ENCODE peak calls at places on chromosome 13, in eight cellular contexts. F is cardiac fibroblast, O is astrocyte of the cerebellum, L is AG10803, G is ovary, U is left lung, K is fibroblast of the aortic adventitia, Z is GM06990. D is an unnamed sample.

GRCh38 chr13:110523180-110523579 is 38.3 kb downstream of the RAB20 start:
- DNase-seq in Z (no peak), U (no peak), F (no peak), O (no peak), L (no peak), K (no peak), G (no peak), D (no peak)

GRCh38 chr13:83880275-83881027 is 1.8 kb downstream of the SLITRK1 start:
- DNase-seq in Z (no peak), O (no peak), K (no peak), L (no peak), U (no peak), G (no peak), F (no peak), D (no peak)

GRCh38 chr13:99980201-99981114 is 1.1 kb upstream of the ZIC2 start:
- DNase-seq in Z (peak; percentile 67), O (no peak), U (peak; percentile 60), K (peak; percentile 29), L (peak; percentile 60), G (peak; percentile 34), F (peak; percentile 66), D (peak; percentile 79)

GRCh38 chr13:78319101-78319627 is 284.2 kb downstream of the POU4F1 start:
- DNase-seq in O (no peak), U (no peak), F (no peak), Z (no peak), L (no peak), G (no peak), K (no peak), D (no peak)

GRCh38 chr13:110338441-110339101 is 31.5 kb downstream of the COL4A2 start:
- DNase-seq in K (peak; percentile 79), Z (no peak), L (peak; percentile 81), G (peak; percentile 49), U (no peak), O (peak; percentile 70), F (peak; percentile 96), D (no peak)

GRCh38 chr13:23792680-23793079 is 96.5 kb downstream of the MIPEP start:
- DNase-seq in L (no peak), K (no peak), O (no peak), Z (no peak), U (no peak), F (no peak), G (no peak), D (no peak)

GRCh38 chr13:47603365-47603764 is 397.7 kb downstream of the SUCLA2 start:
- DNase-seq in G (no peak), F (no peak), Z (no peak), L (no peak), K (no peak), U (no peak), O (no peak), D (no peak)

GRCh38 chr13:33069365-33069764 is 53.1 kb downstream of the KL start:
- DNase-seq in L (no peak), F (no peak), Z (no peak), O (no peak), K (no peak), G (no peak), U (no peak), D (peak; percentile 48)

GRCh38 chr13:25992076-25992475 is 59.7 kb downstream of the SHISA2 start:
- DNase-seq in F (no peak), O (no peak), L (no peak), G (no peak), Z (no peak), U (no peak), K (no peak), D (no peak)

GRCh38 chr13:111902726-111903125 is 164.2 kb upstream of the SOX1 start:
- DNase-seq in Z (no peak), F (no peak), U (no peak), L (no peak), G (no peak), K (no peak), O (no peak), D (no peak)

GRCh38 chr13:59458908-59459579 is 704.7 kb downstream of the DIAPH3 start:
- DNase-seq in L (peak; percentile 33), O (peak; percentile 44), U (no peak), G (no peak), K (peak; percentile 20), Z (no peak), F (peak; percentile 87), D (no peak)

GRCh38 chr13:74751739-74752138 is 617.5 kb upstream of the KLF12 start:
- DNase-seq in O (no peak), L (no peak), G (no peak), F (no peak), Z (no peak), U (no peak), K (no peak), D (no peak)

GRCh38 chr13:101949681-101950080 is 452.2 kb downstream of the FGF14 start:
- DNase-seq in U (no peak), K (no peak), Z (no peak), L (no peak), G (no peak), F (no peak), O (no peak), D (no peak)

GRCh38 chr13:68291595-68291994 is 1061.5 kb upstream of the PCDH9 start:
- DNase-seq in K (no peak), F (no peak), G (no peak), L (no peak), O (no peak), U (no peak), Z (no peak), D (no peak)

GRCh38 chr13:34833562-34834182 is 108.4 kb upstream of the NBEA start:
- DNase-seq in G (no peak), U (no peak), F (no peak), L (peak; percentile 20), O (no peak), K (no peak), Z (no peak), D (peak; percentile 2)

GRCh38 chr13:32911506-32911905 is 104.7 kb upstream of the KL start:
- DNase-seq in L (peak; percentile 57), K (peak; percentile 26), U (no peak), Z (no peak), G (no peak), O (no peak), F (peak; percentile 50), D (peak; percentile 69)

GRCh38 chr13:23966221-23966690 is 69.0 kb upstream of the C1QTNF9B start:
- DNase-seq in L (no peak), G (no peak), Z (no peak), K (no peak), O (no peak), U (no peak), F (no peak), D (no peak)

GRCh38 chr13:36981156-36981743 is 17.9 kb downstream of the ALG5 start:
- DNase-seq in Z (no peak), G (no peak), O (peak; percentile 44), F (peak; percentile 80), U (no peak), K (peak; percentile 81), L (peak; percentile 68), D (peak; percentile 39)
- TF ChIP-seq CTCF in Z (peak; percentile 36), G (no peak), O (no peak), F (peak; percentile 24), U (no peak), K (peak; percentile 46), L (peak; percentile 68), D (peak; percentile 20)

GRCh38 chr13:73722120-73722519 is 412.1 kb downstream of the KLF12 start:
- DNase-seq in U (no peak), O (peak; percentile 42), Z (no peak), G (no peak), K (peak; percentile 34), F (peak; percentile 41), L (peak; percentile 36), D (peak; percentile 60)
- TF ChIP-seq CTCF in U (no peak), O (peak; percentile 53), Z (no peak), G (no peak), K (peak; percentile 36), F (peak; percentile 42), L (peak; percentile 56), D (peak; percentile 3)

GRCh38 chr13:50618206-50618605 is 225.3 kb downstream of the DLEU7 start:
- DNase-seq in U (no peak), G (no peak), O (no peak), Z (no peak), K (no peak), L (no peak), F (no peak), D (no peak)

GRCh38 chr13:50613356-50613831 is 230.1 kb downstream of the DLEU7 start:
- DNase-seq in L (peak; percentile 34), O (no peak), Z (no peak), K (peak; percentile 82), F (peak; percentile 33), U (no peak), G (no peak), D (no peak)

GRCh38 chr13:50617134-50617721 is 226.3 kb downstream of the DLEU7 start:
- DNase-seq in L (peak; percentile 94), O (peak; percentile 35), U (no peak), Z (no peak), F (peak; percentile 72), G (no peak), K (peak; percentile 95), D (no peak)

GRCh38 chr13:50615234-50615633 is 228.3 kb downstream of the DLEU7 start:
- DNase-seq in K (no peak), L (no peak), U (no peak), F (no peak), G (no peak), O (no peak), Z (no peak), D (no peak)

DNA sequence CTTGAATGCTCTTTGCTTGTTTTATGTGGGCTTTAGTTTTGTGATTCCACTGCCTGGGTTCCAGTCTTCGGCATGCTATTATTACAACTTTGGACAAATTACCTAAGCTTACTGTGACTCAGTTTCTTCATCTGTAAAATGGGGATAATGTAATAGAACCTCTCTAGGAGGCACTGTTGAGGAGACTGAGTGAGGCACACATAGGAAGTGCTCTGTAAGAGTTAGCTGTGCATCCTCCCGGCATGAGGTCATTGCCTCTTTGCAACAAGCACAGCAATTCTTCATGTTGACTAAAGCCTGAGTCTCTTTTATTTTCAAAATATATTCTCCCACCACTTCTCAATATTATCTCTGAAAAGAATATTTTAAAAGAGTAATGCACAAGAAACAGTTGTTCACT is 227.4 kb downstream of the DLEU7 start:
- DNase-seq in K (peak; percentile 60), G (no peak), U (no peak), L (peak; percentile 70), F (peak; percentile 26), Z (no peak), O (no peak), D (no peak)
- TF ChIP-seq CTCF in K (no peak), G (no peak), U (no peak), L (no peak), F (no peak), Z (no peak), O (no peak), D (no peak)

GRCh38 chr13:94967183-94968039 is 255.1 kb upstream of the SOX21 start:
- DNase-seq in K (peak; percentile 8), G (no peak), U (no peak), O (no peak), Z (peak; percentile 24), F (peak; percentile 6), L (no peak), D (peak; percentile 5)

GRCh38 chr13:94966380-94966779 is 254.0 kb upstream of the SOX21 start:
- DNase-seq in G (no peak), F (no peak), K (no peak), O (no peak), U (no peak), Z (no peak), L (no peak), D (no peak)

GRCh38 chr13:94968757-94969086 is 256.4 kb upstream of the SOX21 start:
- DNase-seq in O (no peak), G (no peak), L (no peak), Z (no peak), F (no peak), K (peak; percentile 4), U (no peak), D (no peak)

GRCh38 chr13:94972262-94972661 is 259.9 kb upstream of the SOX21 start:
- DNase-seq in K (no peak), Z (no peak), O (no peak), F (no peak), U (no peak), L (no peak), G (no peak), D (no peak)

GRCh38 chr13:94968040-94968756 is 255.9 kb upstream of the SOX21 start:
- DNase-seq in K (no peak), U (no peak), L (no peak), F (peak; percentile 14), O (no peak), G (no peak), Z (peak; percentile 4), D (no peak)
- TF ChIP-seq CTCF in K (no peak), U (no peak), L (no peak), F (no peak), O (peak; percentile 35), G (no peak), Z (peak; percentile 2), D (no peak)